ENCODE peak calls at places on chromosomes 4 and X, in six cellular contexts. One of them, this sample, is unnamed. For H3K27me3, the result is how much of the 10 kb centered on the place peaks cover.

GRCh38 chr4:112379306-112379705 is 82.1 kb downstream of the ALPK1 start:
- DNase-seq in trophoblast cell: no peak
- DNase-seq in H9: peak
- DNase-seq in H1: peak
- DNase-seq in IMR-90: no peak
- DNase-seq in neuronal stem cell: peak
- DNase-seq in this sample: peak

GRCh38 chr4:120841580-120841979 is 80.9 kb downstream of the PRDM5 start:
- DNase-seq in neuronal stem cell: no peak
- DNase-seq in IMR-90: peak
- DNase-seq in H1: no peak
- DNase-seq in trophoblast cell: no peak
- DNase-seq in H9: no peak
- DNase-seq in this sample: no peak

GRCh38 chr4:76535603-76536380 is 100.8 kb downstream of the SHROOM3 start:
- DNase-seq in trophoblast cell: peak
- DNase-seq in H9: no peak
- DNase-seq in neuronal stem cell: no peak
- DNase-seq in H1: no peak
- DNase-seq in IMR-90: peak
- DNase-seq in this sample: peak

GRCh38 chr4:94978904-94979303 is 221.1 kb downstream of the BMPR1B start:
- DNase-seq in trophoblast cell: no peak
- DNase-seq in IMR-90: peak
- DNase-seq in neuronal stem cell: no peak
- DNase-seq in H1: no peak
- DNase-seq in H9: no peak
- DNase-seq in this sample: no peak

GRCh38 chr4:189202182-189202868 is 738.3 kb upstream of the FRG1 start:
- DNase-seq in trophoblast cell: peak
- DNase-seq in H1: no peak
- DNase-seq in H9: peak
- DNase-seq in IMR-90: peak
- DNase-seq in neuronal stem cell: peak
- DNase-seq in this sample: peak

GRCh38 chr4:131547506-131547981 is 1601.5 kb upstream of the PCDH10 start:
- DNase-seq in H9: no peak
- DNase-seq in neuronal stem cell: no peak
- DNase-seq in trophoblast cell: no peak
- DNase-seq in IMR-90: no peak
- DNase-seq in H1: no peak
- DNase-seq in this sample: no peak

GRCh38 chr4:83552085-83552484 is 16.2 kb downstream of the GPAT3 start:
- DNase-seq in trophoblast cell: no peak
- DNase-seq in IMR-90: no peak
- DNase-seq in H9: no peak
- DNase-seq in neuronal stem cell: no peak
- DNase-seq in H1: no peak
- DNase-seq in this sample: peak

GRCh38 chr4:157217708-157218107 is 2.8 kb upstream of the GRIA2 start:
- DNase-seq in neuronal stem cell: no peak
- DNase-seq in IMR-90: peak
- DNase-seq in H1: no peak
- DNase-seq in trophoblast cell: peak
- DNase-seq in H9: no peak
- DNase-seq in this sample: peak

GRCh38 chr4:152981842-152982241 is 45.7 kb downstream of the FHDC1 start:
- DNase-seq in neuronal stem cell: no peak
- DNase-seq in trophoblast cell: peak
- DNase-seq in H9: peak
- DNase-seq in IMR-90: no peak
- DNase-seq in H1: no peak
- DNase-seq in this sample: no peak

GRCh38 chr4:184648220-184649025 is 824 bp downstream of the CASP3 start:
- DNase-seq in H9: peak
- DNase-seq in IMR-90: peak
- DNase-seq in neuronal stem cell: peak
- DNase-seq in trophoblast cell: peak
- DNase-seq in H1: no peak
- DNase-seq in this sample: peak

GRCh38 chr4:55684276-55684675 is 48.2 kb upstream of the NMU start:
- DNase-seq in H1: no peak
- DNase-seq in H9: no peak
- DNase-seq in trophoblast cell: no peak
- DNase-seq in IMR-90: no peak
- DNase-seq in neuronal stem cell: no peak
- DNase-seq in this sample: no peak

GRCh38 chr4:75101906-75102888 is 169.3 kb downstream of the PARM1 start:
- DNase-seq in H1: no peak
- DNase-seq in H9: no peak
- DNase-seq in neuronal stem cell: no peak
- DNase-seq in trophoblast cell: no peak
- DNase-seq in IMR-90: no peak
- DNase-seq in this sample: no peak
- H4K8ac ChIP-seq in H1: no peak
- H4K8ac ChIP-seq in H9: no peak
- H4K8ac ChIP-seq in neuronal stem cell: no peak
- H4K8ac ChIP-seq in trophoblast cell: no peak
- H4K8ac ChIP-seq in IMR-90: no peak
- H4K8ac ChIP-seq in this sample: no peak

GRCh38 chrX:111180750-111181240 is 84.8 kb downstream of the PAK3 start:
- DNase-seq in neuronal stem cell: no peak
- DNase-seq in IMR-90: no peak
- DNase-seq in trophoblast cell: no peak
- DNase-seq in H1: no peak
- DNase-seq in H9: no peak
- DNase-seq in this sample: no peak

GRCh38 chrX:111181883-111182400 is 86.0 kb downstream of the PAK3 start:
- DNase-seq in H1: no peak
- DNase-seq in IMR-90: no peak
- DNase-seq in neuronal stem cell: peak
- DNase-seq in trophoblast cell: no peak
- DNase-seq in H9: no peak
- DNase-seq in this sample: no peak

DNA sequence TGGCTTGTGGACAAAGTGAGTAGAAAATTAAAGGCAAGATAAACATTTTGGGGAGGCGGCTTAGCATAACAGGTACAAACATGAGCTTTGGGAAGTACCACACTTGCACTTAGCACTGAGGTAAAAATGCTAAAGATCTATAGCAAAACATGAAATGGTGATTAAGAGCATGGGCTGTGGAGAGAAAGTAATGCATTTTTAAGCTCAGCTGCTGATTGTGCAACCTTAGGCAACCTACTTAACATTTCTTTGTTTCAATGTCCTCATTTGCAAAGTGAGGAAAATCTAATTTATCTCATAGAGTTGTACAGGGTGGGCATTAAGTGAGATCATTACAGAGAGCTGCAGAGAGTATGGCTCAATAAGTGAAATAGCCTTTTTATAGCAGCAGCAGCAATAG is 86.9 kb downstream of the PAK3 start:
- DNase-seq in H9: no peak
- DNase-seq in neuronal stem cell: no peak
- DNase-seq in trophoblast cell: no peak
- DNase-seq in IMR-90: no peak
- DNase-seq in H1: no peak
- DNase-seq in this sample: no peak
- H3K27me3 ChIP-seq in H9: under half
- H3K27me3 ChIP-seq in neuronal stem cell: under half
- H3K27me3 ChIP-seq in trophoblast cell: under half
- H3K27me3 ChIP-seq in IMR-90: under half
- H3K27me3 ChIP-seq in H1: under half
- H3K27me3 ChIP-seq in this sample: under half

GRCh38 chrX:115625577-115626301 is 64.8 kb downstream of the PLS3 start:
- DNase-seq in trophoblast cell: peak
- DNase-seq in H1: no peak
- DNase-seq in H9: no peak
- DNase-seq in neuronal stem cell: no peak
- DNase-seq in IMR-90: peak
- DNase-seq in this sample: peak

GRCh38 chrX:115632455-115632854 is 71.5 kb downstream of the PLS3 start:
- DNase-seq in trophoblast cell: peak
- DNase-seq in IMR-90: peak
- DNase-seq in H1: no peak
- DNase-seq in H9: no peak
- DNase-seq in neuronal stem cell: no peak
- DNase-seq in this sample: no peak

GRCh38 chrX:115624916-115625315 is 63.9 kb downstream of the PLS3 start:
- DNase-seq in IMR-90: no peak
- DNase-seq in trophoblast cell: peak
- DNase-seq in H1: no peak
- DNase-seq in neuronal stem cell: no peak
- DNase-seq in H9: no peak
- DNase-seq in this sample: no peak

GRCh38 chrX:115630204-115630603 is 69.2 kb downstream of the PLS3 start:
- DNase-seq in neuronal stem cell: no peak
- DNase-seq in IMR-90: no peak
- DNase-seq in trophoblast cell: no peak
- DNase-seq in H9: no peak
- DNase-seq in H1: no peak
- DNase-seq in this sample: no peak
- H3K14ac ChIP-seq in neuronal stem cell: no peak
- H3K14ac ChIP-seq in IMR-90: no peak
- H3K14ac ChIP-seq in trophoblast cell: no peak
- H3K14ac ChIP-seq in H9: no peak
- H3K14ac ChIP-seq in H1: no peak
- H3K14ac ChIP-seq in this sample: no peak

GRCh38 chr4:13436962-13437361 is 47.2 kb downstream of the RAB28 start:
- DNase-seq in neuronal stem cell: no peak
- DNase-seq in H1: no peak
- DNase-seq in H9: no peak
- DNase-seq in IMR-90: no peak
- DNase-seq in trophoblast cell: no peak
- DNase-seq in this sample: no peak

GRCh38 chr4:13445841-13446790 is 38.0 kb downstream of the RAB28 start:
- DNase-seq in H1: no peak
- DNase-seq in neuronal stem cell: peak
- DNase-seq in trophoblast cell: no peak
- DNase-seq in H9: peak
- DNase-seq in IMR-90: no peak
- DNase-seq in this sample: no peak

DNA sequence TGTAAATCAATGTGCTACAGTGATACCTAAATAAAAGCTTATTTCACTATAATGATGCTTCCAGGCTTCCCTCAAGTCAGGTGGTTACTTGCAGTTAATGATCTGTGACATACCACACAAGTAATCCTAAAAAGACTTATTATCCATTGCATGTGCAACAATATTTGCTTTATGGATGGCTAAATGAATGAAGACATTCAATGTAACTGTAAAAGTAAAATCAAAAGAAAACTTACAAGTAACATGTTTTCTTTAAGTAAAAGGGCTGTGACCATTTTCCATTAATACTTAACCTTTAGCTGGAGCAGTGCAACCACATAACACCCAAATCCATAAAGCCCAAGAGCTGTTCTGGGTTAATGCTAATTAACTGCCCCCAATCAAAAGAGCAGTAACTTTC is 42.6 kb downstream of the RAB28 start:
- DNase-seq in trophoblast cell: no peak
- DNase-seq in IMR-90: no peak
- DNase-seq in neuronal stem cell: no peak
- DNase-seq in H1: no peak
- DNase-seq in H9: no peak
- DNase-seq in this sample: no peak
- H4K8ac ChIP-seq in trophoblast cell: no peak
- H4K8ac ChIP-seq in IMR-90: no peak
- H4K8ac ChIP-seq in neuronal stem cell: no peak
- H4K8ac ChIP-seq in H1: no peak
- H4K8ac ChIP-seq in H9: no peak
- H4K8ac ChIP-seq in this sample: no peak

DNA sequence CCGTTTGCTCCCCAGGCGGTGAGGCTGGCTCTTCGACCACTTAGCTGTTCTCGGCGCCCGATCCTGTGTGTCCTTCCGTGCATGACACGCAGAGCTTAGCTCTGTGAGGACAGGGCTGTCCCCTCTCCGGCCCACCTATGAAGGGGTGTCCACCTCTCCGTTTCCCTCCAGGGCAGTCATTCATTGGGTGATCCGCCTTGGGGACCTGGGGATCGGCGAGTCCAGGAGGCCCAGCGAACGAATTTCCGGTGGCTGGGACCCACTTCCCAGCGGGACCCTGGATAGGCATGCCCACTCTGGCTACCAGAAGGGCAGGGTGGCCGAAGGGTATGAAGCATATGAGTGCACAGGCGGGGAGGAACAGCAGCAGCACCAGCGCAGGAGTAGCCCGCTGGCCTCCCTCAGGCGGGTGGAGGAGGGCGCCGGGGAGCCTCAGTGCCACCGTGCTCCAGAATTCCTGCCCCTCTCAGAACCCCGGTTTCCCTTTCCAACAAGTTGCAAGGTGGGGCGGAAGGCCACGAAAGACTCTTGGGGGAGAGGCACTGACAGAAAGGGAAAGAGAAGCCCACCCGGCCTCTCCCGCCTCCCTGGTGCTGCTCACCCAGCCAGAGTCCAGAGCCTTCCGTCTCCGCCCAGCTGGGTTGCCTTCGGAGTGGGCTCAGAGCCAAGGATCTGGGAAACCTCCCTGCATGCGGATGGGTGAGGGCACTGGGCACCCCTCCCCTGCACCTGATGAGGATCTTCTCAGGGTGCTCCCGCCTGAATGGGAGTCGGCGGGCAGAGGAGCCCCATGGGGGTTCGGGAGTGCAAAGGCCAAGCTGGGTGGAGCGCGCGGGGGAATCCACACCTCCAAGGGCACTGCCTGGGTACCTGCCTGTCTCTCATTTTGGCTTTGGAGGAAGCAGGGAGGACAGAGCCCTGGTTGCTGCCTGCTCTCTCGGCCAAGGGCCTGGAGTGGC is 8.6 kb downstream of the HMX1 start:
- DNase-seq in neuronal stem cell: no peak
- DNase-seq in H1: no peak
- DNase-seq in trophoblast cell: no peak
- DNase-seq in IMR-90: no peak
- DNase-seq in H9: no peak
- DNase-seq in this sample: no peak
- H3K27me3 ChIP-seq in neuronal stem cell: half or more
- H3K27me3 ChIP-seq in H1: half or more
- H3K27me3 ChIP-seq in trophoblast cell: half or more
- H3K27me3 ChIP-seq in IMR-90: half or more
- H3K27me3 ChIP-seq in H9: half or more
- H3K27me3 ChIP-seq in this sample: half or more

DNA sequence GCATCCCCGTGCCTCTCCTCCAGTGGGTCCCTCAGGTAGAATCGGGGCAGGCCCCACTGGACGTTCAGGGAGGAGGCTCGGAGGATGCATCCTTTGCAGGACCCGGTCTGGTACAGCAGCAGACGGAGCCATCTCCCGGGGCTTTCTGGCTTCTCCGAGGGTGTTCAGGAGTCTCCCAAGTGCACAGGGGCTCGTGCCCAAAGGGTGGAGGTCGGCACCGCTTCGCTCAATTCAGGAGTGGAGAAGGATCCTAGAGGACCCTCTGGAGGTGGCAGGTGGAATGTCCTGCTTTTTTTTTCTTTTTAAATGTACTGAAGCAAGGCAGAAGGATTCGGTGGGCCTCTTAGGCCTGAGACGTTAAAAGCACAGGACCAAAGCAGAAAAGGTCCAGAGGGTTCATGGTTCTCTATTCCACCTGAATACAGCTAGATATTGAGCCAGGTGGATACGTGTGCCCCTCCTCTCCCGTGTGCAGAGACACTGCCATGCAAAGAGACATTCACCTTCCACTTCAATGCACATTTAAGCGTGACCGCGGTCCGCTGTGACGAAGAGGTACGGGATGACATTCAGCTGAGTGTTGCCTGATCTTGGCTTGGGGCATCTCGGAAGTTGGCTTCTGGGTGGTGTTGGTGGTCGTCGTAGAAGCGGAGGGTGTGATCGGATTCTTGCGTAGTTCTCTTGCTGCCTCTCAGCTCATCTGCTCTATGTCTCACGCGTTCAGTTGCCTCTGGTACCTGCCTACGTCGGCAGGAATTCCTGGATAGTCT is 281.2 kb upstream of the AGTR2 start:
- DNase-seq in neuronal stem cell: no peak
- DNase-seq in H9: no peak
- DNase-seq in trophoblast cell: no peak
- DNase-seq in H1: no peak
- DNase-seq in IMR-90: no peak
- DNase-seq in this sample: no peak
- H3K14ac ChIP-seq in neuronal stem cell: no peak
- H3K14ac ChIP-seq in H9: no peak
- H3K14ac ChIP-seq in trophoblast cell: no peak
- H3K14ac ChIP-seq in H1: no peak
- H3K14ac ChIP-seq in IMR-90: no peak
- H3K14ac ChIP-seq in this sample: no peak